ENCODE peak calls at places on chromosomes 6 and 20, in ten cellular contexts. F, H, O, J, U, X, S, P, E and N are unnamed samples.

GRCh38 chr6:35694462-35694861 is 5.7 kb upstream of the FKBP5 start:
- DNase-seq in P (no peak), S (no peak), F (peak), H (no peak), E (no peak), O (no peak), X (no peak), J (no peak), U (no peak), N (peak)

GRCh38 chr20:20743511-20744169 is 31.2 kb upstream of the RALGAPA2 start:
- DNase-seq in O (peak), X (peak), J (no peak), U (no peak), E (no peak), P (peak), H (peak), F (no peak), S (peak), N (no peak)

GRCh38 chr6:3228046-3228671 is 706 bp upstream of the TUBB2B start:
- DNase-seq in U (no peak), P (no peak), H (peak), S (peak), O (no peak), E (no peak), F (no peak), X (peak), J (no peak), N (no peak)

GRCh38 chr6:16136086-16136485 is 7.2 kb downstream of the MYLIP start:
- DNase-seq in S (no peak), U (peak), F (no peak), O (no peak), P (no peak), E (no peak), J (no peak), H (no peak), X (no peak), N (no peak)

GRCh38 chr6:53673138-53673801 is 7.7 kb upstream of the KLHL31 start:
- DNase-seq in O (no peak), U (no peak), S (no peak), E (no peak), P (no peak), F (peak), J (no peak), X (no peak), H (no peak), N (peak)

GRCh38 chr6:170162011-170162770 is 128.7 kb downstream of the DLL1 start:
- DNase-seq in J (peak), E (no peak), F (no peak), H (no peak), U (no peak), X (no peak), S (no peak), O (no peak), P (no peak), N (no peak)

GRCh38 chr20:49693435-49694171 is 20.1 kb downstream of the B4GALT5 start:
- DNase-seq in X (no peak), O (no peak), J (no peak), F (no peak), S (no peak), U (no peak), E (no peak), P (no peak), H (no peak), N (no peak)

GRCh38 chr20:4009305-4009704 is 6.1 kb downstream of the RNF24 start:
- DNase-seq in F (no peak), E (no peak), O (no peak), H (no peak), U (no peak), P (no peak), S (no peak), X (no peak), J (no peak), N (no peak)

GRCh38 chr20:23132293-23132929 is 46.3 kb upstream of the CD93 start:
- DNase-seq in E (no peak), U (no peak), O (no peak), H (no peak), P (no peak), J (no peak), S (no peak), X (peak), F (no peak), N (no peak)

GRCh38 chr6:21801786-21802610 is 208.4 kb downstream of the SOX4 start:
- DNase-seq in P (no peak), X (no peak), S (no peak), J (no peak), O (no peak), U (no peak), H (no peak), E (no peak), F (no peak), N (no peak)